ENCODE peak calls at places on chromosomes 6 and 20, in four cellular contexts. One of them, this sample, is unnamed.
A peak's percentile ranks its signal among the peaks of the same experiment; 100 is the strongest.

GRCh38 chr20:57586370-57586793 is 25.5 kb downstream of the PCK1 start:
- DNase-seq in ACHN: no peak
- DNase-seq in kidney epithelial cell: no peak
- DNase-seq in NCI-H774: no peak
- DNase-seq in this sample: no peak

GRCh38 chr6:131103869-131104268 is 31.4 kb upstream of the AKAP7 start:
- DNase-seq in ACHN: no peak
- DNase-seq in kidney epithelial cell: no peak
- DNase-seq in NCI-H774: no peak
- DNase-seq in this sample: no peak

GRCh38 chr6:35415065-35415880 is 36.9 kb upstream of the FANCE start:
- DNase-seq in ACHN: peak; percentile 70
- DNase-seq in kidney epithelial cell: no peak
- DNase-seq in NCI-H774: peak; percentile 88
- DNase-seq in this sample: peak; percentile 74

GRCh38 chr6:139732451-139732850 is 358.0 kb upstream of the CITED2 start:
- DNase-seq in ACHN: peak; percentile 56
- DNase-seq in kidney epithelial cell: peak; percentile 70
- DNase-seq in NCI-H774: no peak
- DNase-seq in this sample: no peak

GRCh38 chr6:35240838-35241801 is 18.4 kb upstream of the ZNF76 start:
- DNase-seq in ACHN: peak; percentile 46
- DNase-seq in kidney epithelial cell: no peak
- DNase-seq in NCI-H774: peak; percentile 50
- DNase-seq in this sample: peak; percentile 89

GRCh38 chr20:45060341-45060740 is 40.6 kb downstream of the KCNS1 start:
- DNase-seq in ACHN: no peak
- DNase-seq in kidney epithelial cell: no peak
- DNase-seq in NCI-H774: no peak
- DNase-seq in this sample: no peak

GRCh38 chr20:11207749-11208502 is 534.1 kb upstream of the JAG1 start:
- DNase-seq in ACHN: peak; percentile 83
- DNase-seq in kidney epithelial cell: peak; percentile 76
- DNase-seq in NCI-H774: no peak
- DNase-seq in this sample: peak; percentile 25

GRCh38 chr6:36029464-36029863 is 1.9 kb downstream of the MAPK14 start:
- DNase-seq in ACHN: peak; percentile 9
- DNase-seq in kidney epithelial cell: no peak
- DNase-seq in NCI-H774: no peak
- DNase-seq in this sample: peak; percentile 51

GRCh38 chr6:42788671-42789070 is 6.8 kb downstream of the BICRAL start:
- DNase-seq in ACHN: no peak
- DNase-seq in kidney epithelial cell: no peak
- DNase-seq in NCI-H774: no peak
- DNase-seq in this sample: no peak

GRCh38 chr6:127366281-127367022 is 23.0 kb upstream of the ECHDC1 start:
- DNase-seq in ACHN: peak; percentile 93
- DNase-seq in kidney epithelial cell: peak; percentile 90
- DNase-seq in NCI-H774: no peak
- DNase-seq in this sample: peak; percentile 84

GRCh38 chr20:9723501-9723900 is 115.4 kb downstream of the PAK5 start:
- DNase-seq in ACHN: no peak
- DNase-seq in kidney epithelial cell: no peak
- DNase-seq in NCI-H774: no peak
- DNase-seq in this sample: no peak

GRCh38 chr6:146149770-146150169 is 120.9 kb downstream of the GRM1 start:
- DNase-seq in ACHN: no peak
- DNase-seq in kidney epithelial cell: peak; percentile 12
- DNase-seq in NCI-H774: no peak
- DNase-seq in this sample: no peak

GRCh38 chr6:13941902-13942301 is 17.1 kb downstream of the RNF182 start:
- DNase-seq in ACHN: peak; percentile 14
- DNase-seq in kidney epithelial cell: no peak
- DNase-seq in NCI-H774: no peak
- DNase-seq in this sample: no peak